ENCODE peak calls at places on chromosome 4, in five cellular contexts. D, P, A, Q and I are unnamed samples.

GRCh38 chr4:106315476-106315967 is 487 bp downstream of the TBCK start:
- DNase-seq in D (no peak), P (peak), A (no peak), Q (no peak), I (no peak)

GRCh38 chr4:187908079-187908501 is 87.5 kb upstream of the ZFP42 start:
- DNase-seq in D (no peak), P (no peak), A (no peak), Q (no peak), I (no peak)

GRCh38 chr4:95889662-95890061 is 49.8 kb downstream of the PDHA2 start:
- DNase-seq in D (no peak), P (no peak), A (no peak), Q (no peak), I (no peak)

GRCh38 chr4:16896871-16897270 is 1.6 kb downstream of the LDB2 start:
- DNase-seq in D (no peak), P (no peak), A (no peak), Q (no peak), I (no peak)

GRCh38 chr4:28350485-28350884 is 1489.8 kb downstream of the STIM2 start:
- DNase-seq in D (no peak), P (no peak), A (no peak), Q (no peak), I (no peak)

GRCh38 chr4:34972189-34972588 is 1272.1 kb downstream of the ARAP2 start:
- DNase-seq in D (no peak), P (no peak), A (no peak), Q (no peak), I (no peak)

GRCh38 chr4:118206627-118207026 is 146.2 kb downstream of the PRSS12 start:
- DNase-seq in D (no peak), P (no peak), A (no peak), Q (no peak), I (no peak)

GRCh38 chr4:80333121-80333520 is 2.4 kb upstream of the CFAP299 start:
- DNase-seq in D (no peak), P (no peak), A (no peak), Q (no peak), I (no peak)

GRCh38 chr4:2251795-2252529 is 9.9 kb downstream of the MXD4 start:
- DNase-seq in D (no peak), P (peak), A (peak), Q (peak), I (no peak)

GRCh38 chr4:112002301-112002700 is 143.0 kb upstream of the FAM241A start:
- DNase-seq in D (no peak), P (no peak), A (no peak), Q (no peak), I (no peak)

GRCh38 chr4:173958445-173958844 is 325.0 kb downstream of the FBXO8 start:
- DNase-seq in D (no peak), P (no peak), A (no peak), Q (no peak), I (no peak)

GRCh38 chr4:40204507-40205258 is 7.9 kb downstream of the RHOH start:
- DNase-seq in D (no peak), P (no peak), A (no peak), Q (no peak), I (no peak)

GRCh38 chr4:162229670-162230069 is 65.9 kb upstream of the FSTL5 start:
- DNase-seq in D (peak), P (no peak), A (no peak), Q (no peak), I (no peak)

GRCh38 chr4:174873931-174874330 is 44.2 kb upstream of the ADAM29 start:
- DNase-seq in D (peak), P (no peak), A (no peak), Q (no peak), I (no peak)

GRCh38 chr4:110586137-110586850 is 36.6 kb downstream of the PITX2 start:
- DNase-seq in D (peak), P (no peak), A (no peak), Q (no peak), I (no peak)

GRCh38 chr4:2767705-2768074 is 11.6 kb upstream of the TNIP2 start:
- DNase-seq in D (no peak), P (no peak), A (no peak), Q (no peak), I (no peak)

GRCh38 chr4:55426518-55426917 is 30.8 kb downstream of the TMEM165 start:
- DNase-seq in D (no peak), P (no peak), A (no peak), Q (no peak), I (no peak)

GRCh38 chr4:152997771-152998487 is 61.8 kb downstream of the FHDC1 start:
- DNase-seq in D (no peak), P (no peak), A (no peak), Q (no peak), I (peak)

GRCh38 chr4:24930136-24930535 is 17.3 kb upstream of the CCDC149 start:
- DNase-seq in D (no peak), P (no peak), A (no peak), Q (no peak), I (no peak)
- TF ChIP-seq POLR2AphosphoS5 in D (no peak), P (no peak), A (peak), Q (no peak), I (no peak)

GRCh38 chr4:7206385-7206784 is 14.0 kb downstream of the SORCS2 start:
- DNase-seq in D (no peak), P (no peak), A (no peak), Q (no peak), I (no peak)
- TF ChIP-seq POLR2A in D (no peak), P (no peak), A (no peak), Q (no peak), I (no peak)

DNA sequence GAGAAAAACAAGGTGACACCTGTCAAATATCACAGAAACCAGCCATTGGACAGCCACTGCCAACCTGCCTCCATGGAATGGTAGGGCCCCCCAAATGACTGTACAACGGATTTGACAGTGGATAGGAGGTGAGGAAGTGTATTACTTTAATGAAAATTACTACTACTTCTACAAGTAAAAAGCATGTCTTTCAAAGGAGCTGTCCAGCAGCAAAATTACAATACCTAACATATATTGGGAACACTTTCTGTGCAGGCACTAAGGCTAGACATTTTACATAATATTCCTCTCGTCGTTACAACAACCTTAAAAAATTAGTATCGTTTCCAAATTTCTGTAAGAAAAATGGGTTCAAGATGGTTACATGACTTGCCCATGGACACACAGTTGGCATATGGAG is 14.9 kb downstream of the PPP3CA start:
- DNase-seq in D (no peak), P (no peak), A (no peak), Q (no peak), I (no peak)
- H3K4me3 ChIP-seq in D (no peak), P (no peak), A (no peak), Q (no peak), I (no peak)

DNA sequence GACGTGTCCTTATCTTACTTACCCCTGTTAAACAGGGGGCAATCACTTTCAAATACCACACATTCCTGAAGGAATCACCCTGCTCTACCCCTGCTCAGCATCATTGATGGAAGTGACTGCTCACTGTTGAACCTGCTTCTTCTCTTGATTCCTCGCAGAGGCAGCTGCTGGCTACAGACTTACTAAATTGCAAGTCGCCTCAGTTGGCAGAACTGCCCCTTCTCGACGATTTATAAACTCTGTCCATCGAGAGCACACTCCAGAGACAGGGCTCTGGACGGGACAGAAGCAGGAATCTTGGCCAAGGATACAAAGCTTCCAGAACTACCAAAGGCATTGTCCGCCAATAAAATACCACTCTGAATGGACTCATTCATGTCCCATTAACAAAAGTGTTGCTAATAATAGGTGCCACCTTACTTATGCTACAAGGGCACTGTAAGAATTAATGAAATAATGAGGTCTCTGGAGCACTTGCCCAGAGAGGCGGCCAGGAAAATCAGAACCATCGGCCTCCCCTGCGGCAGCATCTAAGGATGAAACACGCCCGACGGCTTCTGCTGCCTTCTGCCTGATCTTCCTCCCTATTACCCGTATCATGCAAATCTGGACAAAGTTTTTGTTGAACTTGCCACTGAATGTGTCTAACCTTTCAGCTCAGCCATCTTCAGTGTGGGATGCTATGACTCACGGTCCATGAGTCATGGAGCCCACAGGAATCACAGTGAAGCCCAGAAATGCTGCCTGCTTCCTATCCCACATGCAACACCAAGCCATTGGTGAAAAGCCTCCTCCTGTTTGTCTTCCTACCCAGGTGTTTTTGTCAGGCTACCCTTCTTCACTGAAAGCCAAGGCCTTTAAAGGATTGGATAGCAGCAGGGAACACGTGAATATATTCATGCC is 164.9 kb downstream of the MAML3 start:
- DNase-seq in D (peak), P (no peak), A (peak), Q (no peak), I (peak)
- TF ChIP-seq POLR2AphosphoS5 in D (peak), P (no peak), A (peak), Q (no peak), I (peak)